ENCODE peak calls at places on chromosomes 3 and 15, in eight cellular contexts. One of them, this sample, is unnamed.

GRCh38 chr15:34085746-34086145 is 15.9 kb downstream of the EMC7 start:
- DNase-seq in mucosa of gallbladder: no peak
- DNase-seq in activated CD4-positive, alpha-beta T cell treated with anti-CD3 and anti-CD28 coated beads for 24 hours: no peak
- DNase-seq in activated T-cell treated with anti-CD3 and anti-CD28 coated beads, Interleukin-2, amount 50 U/mL, for 72 hours: no peak
- DNase-seq in foreskin melanocyte: no peak
- DNase-seq in NCI-H1436: no peak
- DNase-seq in GM03348: no peak
- DNase-seq in iPS-NIHi11: no peak
- DNase-seq in this sample: no peak

GRCh38 chr3:197485143-197485542 is 70.6 kb downstream of the BDH1 start:
- DNase-seq in foreskin melanocyte: no peak
- DNase-seq in mucosa of gallbladder: no peak
- DNase-seq in NCI-H1436: no peak
- DNase-seq in GM03348: no peak
- DNase-seq in activated CD4-positive, alpha-beta T cell treated with anti-CD3 and anti-CD28 coated beads for 24 hours: no peak
- DNase-seq in activated T-cell treated with anti-CD3 and anti-CD28 coated beads, Interleukin-2, amount 50 U/mL, for 72 hours: no peak
- DNase-seq in iPS-NIHi11: no peak
- DNase-seq in this sample: no peak

GRCh38 chr3:69822501-69822900 is 83.2 kb downstream of the MITF start:
- DNase-seq in activated T-cell treated with anti-CD3 and anti-CD28 coated beads, Interleukin-2, amount 50 U/mL, for 72 hours: no peak
- DNase-seq in foreskin melanocyte: no peak
- DNase-seq in iPS-NIHi11: no peak
- DNase-seq in GM03348: peak; percentile 17
- DNase-seq in activated CD4-positive, alpha-beta T cell treated with anti-CD3 and anti-CD28 coated beads for 24 hours: no peak
- DNase-seq in mucosa of gallbladder: no peak
- DNase-seq in NCI-H1436: no peak
- DNase-seq in this sample: no peak

GRCh38 chr3:156187146-156187769 is 66.9 kb downstream of the KCNAB1 start:
- DNase-seq in NCI-H1436: no peak
- DNase-seq in foreskin melanocyte: no peak
- DNase-seq in GM03348: peak; percentile 52
- DNase-seq in mucosa of gallbladder: no peak
- DNase-seq in activated T-cell treated with anti-CD3 and anti-CD28 coated beads, Interleukin-2, amount 50 U/mL, for 72 hours: no peak
- DNase-seq in iPS-NIHi11: no peak
- DNase-seq in activated CD4-positive, alpha-beta T cell treated with anti-CD3 and anti-CD28 coated beads for 24 hours: no peak
- DNase-seq in this sample: no peak

GRCh38 chr3:50519471-50520089 is 16.1 kb upstream of the CACNA2D2 start:
- DNase-seq in iPS-NIHi11: peak; percentile 77
- DNase-seq in NCI-H1436: peak; percentile 55
- DNase-seq in mucosa of gallbladder: peak; percentile 57
- DNase-seq in GM03348: peak; percentile 80
- DNase-seq in activated CD4-positive, alpha-beta T cell treated with anti-CD3 and anti-CD28 coated beads for 24 hours: peak; percentile 70
- DNase-seq in foreskin melanocyte: peak; percentile 1
- DNase-seq in activated T-cell treated with anti-CD3 and anti-CD28 coated beads, Interleukin-2, amount 50 U/mL, for 72 hours: peak; percentile 82
- DNase-seq in this sample: no peak

GRCh38 chr3:100468676-100469075 is 23.7 kb upstream of the TMEM45A start:
- DNase-seq in GM03348: no peak
- DNase-seq in activated CD4-positive, alpha-beta T cell treated with anti-CD3 and anti-CD28 coated beads for 24 hours: no peak
- DNase-seq in NCI-H1436: no peak
- DNase-seq in iPS-NIHi11: no peak
- DNase-seq in mucosa of gallbladder: no peak
- DNase-seq in activated T-cell treated with anti-CD3 and anti-CD28 coated beads, Interleukin-2, amount 50 U/mL, for 72 hours: no peak
- DNase-seq in foreskin melanocyte: no peak
- DNase-seq in this sample: no peak

GRCh38 chr15:53829471-53829870 is 70.0 kb upstream of the WDR72 start:
- DNase-seq in foreskin melanocyte: no peak
- DNase-seq in activated T-cell treated with anti-CD3 and anti-CD28 coated beads, Interleukin-2, amount 50 U/mL, for 72 hours: no peak
- DNase-seq in mucosa of gallbladder: no peak
- DNase-seq in activated CD4-positive, alpha-beta T cell treated with anti-CD3 and anti-CD28 coated beads for 24 hours: no peak
- DNase-seq in iPS-NIHi11: no peak
- DNase-seq in NCI-H1436: no peak
- DNase-seq in GM03348: no peak
- DNase-seq in this sample: no peak

GRCh38 chr3:100042577-100042981 is 71.7 kb downstream of the FILIP1L start:
- DNase-seq in NCI-H1436: no peak
- DNase-seq in activated T-cell treated with anti-CD3 and anti-CD28 coated beads, Interleukin-2, amount 50 U/mL, for 72 hours: no peak
- DNase-seq in GM03348: no peak
- DNase-seq in iPS-NIHi11: no peak
- DNase-seq in activated CD4-positive, alpha-beta T cell treated with anti-CD3 and anti-CD28 coated beads for 24 hours: no peak
- DNase-seq in mucosa of gallbladder: no peak
- DNase-seq in foreskin melanocyte: no peak
- DNase-seq in this sample: no peak

GRCh38 chr15:73747847-73748605 is 5.1 kb downstream of the INSYN1 start:
- DNase-seq in foreskin melanocyte: no peak
- DNase-seq in NCI-H1436: no peak
- DNase-seq in activated T-cell treated with anti-CD3 and anti-CD28 coated beads, Interleukin-2, amount 50 U/mL, for 72 hours: no peak
- DNase-seq in mucosa of gallbladder: no peak
- DNase-seq in GM03348: no peak
- DNase-seq in iPS-NIHi11: no peak
- DNase-seq in activated CD4-positive, alpha-beta T cell treated with anti-CD3 and anti-CD28 coated beads for 24 hours: no peak
- DNase-seq in this sample: no peak

This sample was measured in NCI-H1417 treated with DMSO at 0.1 percent for 48 hours.